ENCODE peak calls at places on chromosomes 5 and 9, in five cellular contexts. One of them, this sample, is unnamed.

GRCh38 chr9:120934271-120934670 is 7.7 kb upstream of the TRAF1 start:
- DNase-seq in psoas muscle: no peak
- DNase-seq in H9: no peak
- DNase-seq in effector memory CD4-positive, alpha-beta T cell: no peak
- DNase-seq in A673: no peak
- DNase-seq in this sample: no peak

GRCh38 chr5:127080001-127080478 is 6.7 kb upstream of the C5orf63 start:
- DNase-seq in psoas muscle: no peak
- DNase-seq in A673: no peak
- DNase-seq in H9: peak; percentile 61
- DNase-seq in effector memory CD4-positive, alpha-beta T cell: no peak
- DNase-seq in this sample: no peak

GRCh38 chr5:10580531-10581423 is 16.9 kb downstream of the ANKRD33B start:
- DNase-seq in effector memory CD4-positive, alpha-beta T cell: no peak
- DNase-seq in psoas muscle: no peak
- DNase-seq in H9: no peak
- DNase-seq in A673: no peak
- DNase-seq in this sample: no peak

GRCh38 chr9:68427216-68427994 is 71.0 kb downstream of the PGM5 start:
- DNase-seq in psoas muscle: no peak
- DNase-seq in A673: no peak
- DNase-seq in effector memory CD4-positive, alpha-beta T cell: no peak
- DNase-seq in H9: no peak
- DNase-seq in this sample: no peak

GRCh38 chr5:144504929-144505578 is 334.4 kb downstream of the KCTD16 start:
- DNase-seq in A673: peak; percentile 45
- DNase-seq in effector memory CD4-positive, alpha-beta T cell: no peak
- DNase-seq in psoas muscle: no peak
- DNase-seq in H9: no peak
- DNase-seq in this sample: no peak

GRCh38 chr9:135608294-135608998 is 30.9 kb downstream of the GLT6D1 start:
- DNase-seq in psoas muscle: no peak
- DNase-seq in H9: no peak
- DNase-seq in effector memory CD4-positive, alpha-beta T cell: no peak
- DNase-seq in A673: no peak
- DNase-seq in this sample: no peak

GRCh38 chr5:115459844-115460243 is 84.7 kb downstream of the FEM1C start:
- DNase-seq in A673: no peak
- DNase-seq in psoas muscle: no peak
- DNase-seq in H9: no peak
- DNase-seq in effector memory CD4-positive, alpha-beta T cell: no peak
- DNase-seq in this sample: no peak

GRCh38 chr9:89881431-89881830 is 276.6 kb downstream of the GADD45G start:
- DNase-seq in effector memory CD4-positive, alpha-beta T cell: no peak
- DNase-seq in A673: no peak
- DNase-seq in H9: peak; percentile 12
- DNase-seq in psoas muscle: no peak
- DNase-seq in this sample: no peak

GRCh38 chr5:114362197-114362976 is 517 bp downstream of the KCNN2 start:
- DNase-seq in A673: peak; percentile 10
- DNase-seq in effector memory CD4-positive, alpha-beta T cell: no peak
- DNase-seq in H9: no peak
- DNase-seq in psoas muscle: no peak
- DNase-seq in this sample: no peak

GRCh38 chr5:149647334-149647733 is 66.0 kb downstream of the ARHGEF37 start:
- DNase-seq in H9: no peak
- DNase-seq in A673: no peak
- DNase-seq in effector memory CD4-positive, alpha-beta T cell: no peak
- DNase-seq in psoas muscle: no peak
- DNase-seq in this sample: no peak

GRCh38 chr9:4237748-4238511 is 61.9 kb downstream of the GLIS3 start:
- DNase-seq in H9: peak; percentile 47
- DNase-seq in A673: no peak
- DNase-seq in effector memory CD4-positive, alpha-beta T cell: no peak
- DNase-seq in psoas muscle: no peak
- DNase-seq in this sample: no peak

GRCh38 chr9:109576762-109577161 is 78.7 kb upstream of the PTPN3 start:
- DNase-seq in A673: no peak
- DNase-seq in effector memory CD4-positive, alpha-beta T cell: no peak
- DNase-seq in H9: no peak
- DNase-seq in psoas muscle: no peak
- DNase-seq in this sample: no peak

GRCh38 chr5:95843733-95844223 is 21.3 kb upstream of the GLRX start:
- DNase-seq in A673: no peak
- DNase-seq in H9: no peak
- DNase-seq in effector memory CD4-positive, alpha-beta T cell: no peak
- DNase-seq in psoas muscle: peak; percentile 55
- DNase-seq in this sample: no peak

GRCh38 chr5:126984632-126985031 is 45.7 kb downstream of the MARCHF3 start:
- DNase-seq in psoas muscle: no peak
- DNase-seq in A673: no peak
- DNase-seq in H9: no peak
- DNase-seq in effector memory CD4-positive, alpha-beta T cell: no peak
- DNase-seq in this sample: no peak

GRCh38 chr9:115172105-115172504 is 54.1 kb upstream of the TNC start:
- DNase-seq in H9: no peak
- DNase-seq in effector memory CD4-positive, alpha-beta T cell: no peak
- DNase-seq in A673: no peak
- DNase-seq in psoas muscle: no peak
- DNase-seq in this sample: no peak

GRCh38 chr9:108087781-108088180 is 598.2 kb upstream of the KLF4 start:
- DNase-seq in effector memory CD4-positive, alpha-beta T cell: no peak
- DNase-seq in H9: no peak
- DNase-seq in A673: no peak
- DNase-seq in psoas muscle: peak; percentile 21
- DNase-seq in this sample: no peak

GRCh38 chr5:10069781-10070313 is 179.8 kb downstream of the ATPSCKMT start:
- DNase-seq in H9: no peak
- DNase-seq in effector memory CD4-positive, alpha-beta T cell: no peak
- DNase-seq in A673: no peak
- DNase-seq in psoas muscle: no peak
- DNase-seq in this sample: no peak

GRCh38 chr5:152329896-152330295 is 75.2 kb downstream of the NMUR2 start:
- DNase-seq in H9: no peak
- DNase-seq in psoas muscle: no peak
- DNase-seq in A673: no peak
- DNase-seq in effector memory CD4-positive, alpha-beta T cell: no peak
- DNase-seq in this sample: no peak

GRCh38 chr5:173456751-173457171 is 128.5 kb upstream of the STC2 start:
- DNase-seq in H9: no peak
- DNase-seq in A673: peak; percentile 28
- DNase-seq in psoas muscle: no peak
- DNase-seq in effector memory CD4-positive, alpha-beta T cell: no peak
- DNase-seq in this sample: no peak

GRCh38 chr5:166014256-166014655 is 2277.2 kb upstream of the WWC1 start:
- DNase-seq in effector memory CD4-positive, alpha-beta T cell: no peak
- DNase-seq in psoas muscle: no peak
- DNase-seq in H9: no peak
- DNase-seq in A673: no peak
- DNase-seq in this sample: no peak
- H3K9me3 ChIP-seq in effector memory CD4-positive, alpha-beta T cell: no peaks in the 10 kb centered on the region
- H3K9me3 ChIP-seq in psoas muscle: no peaks in the 10 kb centered on the region
- H3K9me3 ChIP-seq in H9: no peaks in the 10 kb centered on the region
- H3K9me3 ChIP-seq in A673: no peaks in the 10 kb centered on the region
- H3K9me3 ChIP-seq in this sample: no peaks in the 10 kb centered on the region

DNA sequence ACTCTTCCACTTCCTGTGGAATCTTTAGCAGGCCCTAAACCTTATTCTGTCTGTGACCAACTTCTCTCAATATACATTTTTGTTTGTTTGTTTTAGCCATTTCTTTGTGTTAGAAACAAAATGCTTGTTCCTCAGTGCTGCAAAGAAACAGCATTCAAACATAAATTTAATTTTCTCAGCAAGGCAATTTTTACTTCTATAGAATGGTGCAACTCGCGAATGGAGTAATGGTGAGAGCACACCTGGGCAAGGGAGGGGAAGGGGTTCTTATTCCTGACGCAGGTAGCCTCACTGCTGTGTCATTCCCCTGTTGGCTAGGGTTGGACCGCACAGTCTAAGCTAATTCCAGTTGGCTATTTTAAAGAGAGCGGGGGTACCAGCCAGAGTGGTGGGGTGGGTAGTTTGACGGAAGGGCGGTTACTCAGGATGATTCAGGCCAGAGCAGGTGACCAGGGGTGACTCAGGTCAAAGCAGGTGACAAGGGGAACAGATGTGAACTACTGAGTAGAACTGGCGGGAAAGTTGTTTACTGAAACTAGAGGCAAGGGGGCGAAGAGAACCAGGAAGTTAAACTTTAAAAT is 21.4 kb downstream of the ZNF169 start:
- DNase-seq in H9: no peak
- DNase-seq in A673: no peak
- DNase-seq in psoas muscle: no peak
- DNase-seq in effector memory CD4-positive, alpha-beta T cell: no peak
- DNase-seq in this sample: no peak
- H3K9me3 ChIP-seq in H9: no peaks in the 10 kb centered on the region
- H3K9me3 ChIP-seq in A673: peaks cover 4% of the 10 kb centered on the region
- H3K9me3 ChIP-seq in psoas muscle: no peaks in the 10 kb centered on the region
- H3K9me3 ChIP-seq in effector memory CD4-positive, alpha-beta T cell: no peaks in the 10 kb centered on the region
- H3K9me3 ChIP-seq in this sample: peaks cover 11% of the 10 kb centered on the region

DNA sequence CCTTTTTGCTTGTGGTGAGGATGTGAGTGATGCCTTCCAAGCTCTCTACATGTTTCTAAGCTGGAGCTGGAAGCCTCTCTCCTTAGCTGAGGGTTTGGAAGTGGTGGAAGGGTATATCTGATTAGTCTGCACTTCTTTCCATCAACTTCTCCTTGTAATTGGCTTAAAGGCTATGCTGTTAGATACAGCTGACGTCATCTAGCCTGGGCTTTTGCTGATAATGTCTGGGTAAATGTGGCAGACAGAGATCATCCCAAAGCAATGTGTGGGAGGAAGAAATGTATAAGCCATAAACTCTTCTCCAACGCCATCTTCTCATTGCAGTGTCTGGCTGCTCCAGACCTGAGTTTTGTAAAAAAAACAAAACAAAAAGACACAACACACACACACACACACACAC is 29.3 kb downstream of the ZNF354C start:
- DNase-seq in H9: no peak
- DNase-seq in effector memory CD4-positive, alpha-beta T cell: no peak
- DNase-seq in A673: no peak
- DNase-seq in psoas muscle: no peak
- DNase-seq in this sample: no peak
- H3K9me3 ChIP-seq in H9: peaks cover 54% of the 10 kb centered on the region
- H3K9me3 ChIP-seq in effector memory CD4-positive, alpha-beta T cell: peaks cover 45% of the 10 kb centered on the region
- H3K9me3 ChIP-seq in A673: peaks cover 23% of the 10 kb centered on the region
- H3K9me3 ChIP-seq in psoas muscle: peaks cover 96% of the 10 kb centered on the region
- H3K9me3 ChIP-seq in this sample: peaks cover 40% of the 10 kb centered on the region

DNA sequence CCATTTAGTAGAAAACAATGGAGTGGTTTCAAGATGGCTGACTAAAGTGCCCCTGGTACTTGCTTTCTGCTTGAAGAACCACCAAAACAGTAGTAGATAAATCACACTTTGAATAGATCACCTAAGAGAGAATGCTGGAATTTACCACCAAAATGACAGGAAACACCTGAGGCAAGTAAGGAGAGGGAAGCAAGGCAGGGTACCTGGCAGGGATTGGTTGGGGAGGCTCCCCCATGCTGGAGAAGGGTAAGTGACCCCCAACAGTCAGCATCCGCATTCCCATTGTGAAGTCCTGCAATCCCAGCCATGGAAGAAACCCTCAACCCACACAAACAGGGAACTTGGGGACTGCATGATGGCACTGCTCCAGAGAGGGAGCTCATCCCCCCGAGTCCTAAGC is 105.5 kb downstream of the PLPP1 start:
- DNase-seq in effector memory CD4-positive, alpha-beta T cell: no peak
- DNase-seq in A673: no peak
- DNase-seq in H9: no peak
- DNase-seq in psoas muscle: no peak
- DNase-seq in this sample: no peak
- H3K9me3 ChIP-seq in effector memory CD4-positive, alpha-beta T cell: peaks cover 3% of the 10 kb centered on the region
- H3K9me3 ChIP-seq in A673: peaks cover 13% of the 10 kb centered on the region
- H3K9me3 ChIP-seq in H9: no peaks in the 10 kb centered on the region
- H3K9me3 ChIP-seq in psoas muscle: no peaks in the 10 kb centered on the region
- H3K9me3 ChIP-seq in this sample: no peaks in the 10 kb centered on the region

This sample was measured in CD8-positive, alpha-beta memory T cell.